ENCODE peak calls at places on chromosomes 7 and 10, in four cellular contexts. V is nephron progenitor cell, Q is fibroblast of mammary gland, W is GM10248. N is an unnamed sample.

GRCh38 chr10:19412531-19412930 is 363.9 kb downstream of the MALRD1 start:
- DNase-seq in V (peak; percentile 8), Q (peak; percentile 49), W (no peak), N (no peak)

GRCh38 chr7:83130623-83131545 is 31.8 kb downstream of the PCLO start:
- DNase-seq in V (no peak), Q (no peak), W (no peak), N (no peak)

GRCh38 chr7:68484731-68485130 is 1113.5 kb upstream of the AUTS2 start:
- DNase-seq in V (no peak), Q (no peak), W (no peak), N (no peak)

GRCh38 chr7:1152492-1152891 is 7.5 kb downstream of the ZFAND2A start:
- DNase-seq in V (no peak), Q (no peak), W (no peak), N (no peak)

GRCh38 chr7:142459557-142459963 is 201.7 kb upstream of the PRSS58 start:
- DNase-seq in V (peak; percentile 27), Q (peak; percentile 91), W (peak; percentile 52), N (no peak)

GRCh38 chr10:88164471-88164870 is 301.0 kb downstream of the PTEN start:
- DNase-seq in V (no peak), Q (no peak), W (no peak), N (no peak)

GRCh38 chr10:52004342-52004949 is 305.1 kb upstream of the CSTF2T start:
- DNase-seq in V (no peak), Q (peak; percentile 66), W (peak; percentile 35), N (no peak)

GRCh38 chr7:142790565-142790964 is 19.8 kb downstream of the PRSS2 start:
- DNase-seq in V (no peak), Q (no peak), W (no peak), N (no peak)

GRCh38 chr10:69449841-69450240 is 1.4 kb upstream of the TSPAN15 start:
- DNase-seq in V (peak; percentile 72), Q (peak; percentile 66), W (peak; percentile 45), N (no peak)

GRCh38 chr7:27868117-27868516 is 128.2 kb downstream of the TAX1BP1 start:
- DNase-seq in V (no peak), Q (peak; percentile 74), W (no peak), N (no peak)

GRCh38 chr10:51667992-51668689 is 31.3 kb downstream of the CSTF2T start:
- DNase-seq in V (no peak), Q (peak; percentile 42), W (no peak), N (no peak)

GRCh38 chr7:89200758-89201157 is 405.2 kb upstream of the TEX47 start:
- DNase-seq in V (no peak), Q (no peak), W (no peak), N (no peak)

GRCh38 chr10:17784701-17785100 is 24.4 kb upstream of the MRC1 start:
- DNase-seq in V (no peak), Q (peak; percentile 79), W (no peak), N (no peak)

GRCh38 chr10:30155401-30155800 is 96.0 kb upstream of the JCAD start:
- DNase-seq in V (no peak), Q (no peak), W (no peak), N (no peak)

GRCh38 chr10:543131-543530 is 146.3 kb downstream of the DIP2C start:
- DNase-seq in V (no peak), Q (no peak), W (no peak), N (no peak)

GRCh38 chr7:27150568-27151340 is 1.6 kb downstream of the HOXA3 start:
- DNase-seq in V (peak; percentile 82), Q (peak; percentile 81), W (peak; percentile 87), N (peak; percentile 46)

GRCh38 chr7:112173214-112173905 is 32.8 kb downstream of the DOCK4 start:
- DNase-seq in V (no peak), Q (no peak), W (no peak), N (no peak)

GRCh38 chr10:31041011-31041410 is 9.3 kb upstream of the ZNF438 start:
- DNase-seq in V (no peak), Q (no peak), W (no peak), N (no peak)

GRCh38 chr7:142785841-142786250 is 15.1 kb downstream of the PRSS2 start:
- DNase-seq in V (no peak), Q (no peak), W (no peak), N (no peak)

DNA sequence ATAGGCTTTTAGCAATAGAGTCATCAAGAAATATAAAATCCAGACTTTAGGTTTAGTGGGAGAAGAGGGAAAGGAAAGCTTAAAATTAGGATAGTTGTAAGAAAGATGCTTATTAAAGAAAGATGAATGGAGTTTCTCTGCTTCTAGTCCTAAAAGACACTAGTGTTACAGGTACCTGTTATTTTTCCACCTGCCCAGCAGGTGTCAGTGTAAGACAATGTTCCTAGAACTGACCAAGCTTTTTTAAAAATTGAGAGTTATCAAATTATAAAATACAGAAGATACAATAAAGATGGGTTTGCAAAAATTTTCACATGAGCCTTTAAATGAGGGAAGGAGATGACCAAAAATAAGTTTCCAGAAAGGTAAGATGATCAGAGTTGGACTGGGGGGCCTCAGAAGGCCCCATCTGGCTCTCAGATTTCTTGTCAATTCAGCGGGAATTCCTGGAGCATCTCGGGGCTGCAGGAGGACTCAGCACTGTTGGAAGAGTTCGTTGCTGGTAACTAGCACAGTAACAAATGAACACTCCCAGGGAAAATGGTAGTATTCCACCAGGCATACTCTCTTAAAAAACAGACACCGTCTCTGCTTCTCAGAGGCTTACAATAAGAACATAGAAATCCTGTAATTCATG is 71.9 kb upstream of the PIK3CG start:
- DNase-seq in V (peak; percentile 20), Q (peak; percentile 45), W (peak; percentile 42), N (no peak)
- TF ChIP-seq CTCF in V (peak; percentile 70), Q (peak; percentile 65), W (peak; percentile 68), N (no peak)

GRCh38 chr7:131232768-131233167 is 94.9 kb upstream of the MKLN1 start:
- DNase-seq in V (no peak), Q (no peak), W (no peak), N (no peak)
- TF ChIP-seq CTCF in V (no peak), Q (no peak), W (no peak), N (no peak)

DNA sequence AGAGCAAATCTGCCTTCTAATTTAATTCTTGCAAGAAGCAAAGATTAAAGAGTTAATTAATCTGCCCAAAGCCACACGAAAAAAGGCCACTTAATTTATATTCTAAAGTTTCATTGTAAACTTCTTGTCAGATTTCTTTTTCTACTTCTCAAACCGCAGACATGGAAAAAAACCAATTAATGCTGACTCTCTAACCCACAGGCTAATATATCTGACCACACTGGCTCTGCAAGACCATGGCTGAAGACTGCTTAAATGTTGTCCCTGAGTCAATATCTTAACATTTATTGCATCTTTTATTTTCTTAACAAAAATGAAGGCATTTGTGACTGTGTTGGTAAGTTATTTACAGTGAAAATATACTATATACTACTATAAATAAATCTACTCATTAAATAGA is 234.0 kb upstream of the SP8 start:
- DNase-seq in V (no peak), Q (no peak), W (no peak), N (no peak)
- TF ChIP-seq CTCF in V (no peak), Q (no peak), W (no peak), N (no peak)

GRCh38 chr7:37450035-37450434 is 1.4 kb upstream of the ELMO1 start:
- DNase-seq in V (no peak), Q (no peak), W (no peak), N (no peak)

GRCh38 chr7:37448057-37448636 is 517 bp downstream of the ELMO1 start:
- DNase-seq in V (no peak), Q (no peak), W (peak; percentile 42), N (no peak)

GRCh38 chr7:37446371-37446770 is 2.3 kb downstream of the ELMO1 start:
- DNase-seq in V (no peak), Q (no peak), W (no peak), N (no peak)

GRCh38 chr7:37449621-37450020 is 957 bp upstream of the ELMO1 start:
- DNase-seq in V (no peak), Q (no peak), W (no peak), N (no peak)

GRCh38 chr7:37448637-37449331 is at the start of gene ELMO1:
- DNase-seq in V (peak; percentile 73), Q (peak; percentile 46), W (peak; percentile 89), N (no peak)
- TF ChIP-seq CTCF in V (peak; percentile 51), Q (peak; percentile 27), W (peak; percentile 31), N (no peak)

GRCh38 chr7:134905375-134905774 is 80.9 kb upstream of the AGBL3 start:
- DNase-seq in V (no peak), Q (peak; percentile 97), W (no peak), N (no peak)
- TF ChIP-seq CTCF in V (no peak), Q (peak; percentile 59), W (no peak), N (no peak)

DNA sequence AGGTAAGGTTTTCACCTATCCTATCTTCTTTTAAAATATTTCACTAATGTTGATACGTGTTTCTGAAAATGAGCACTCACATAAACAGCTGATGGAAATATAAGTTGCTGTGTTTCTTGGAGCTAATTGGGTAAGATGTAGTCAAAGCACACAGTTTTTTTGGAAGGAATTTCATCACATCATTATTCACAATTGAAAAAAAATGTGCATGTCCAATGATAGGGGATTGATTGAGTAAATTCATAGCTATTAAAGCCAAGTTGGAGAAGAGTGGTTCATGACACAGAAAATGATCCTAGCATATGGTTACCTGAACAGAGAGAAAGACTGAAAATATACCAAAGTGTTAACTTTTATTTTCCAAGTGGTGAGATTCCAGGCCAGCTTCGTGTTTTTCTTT is 29.6 kb downstream of the GLI3 start:
- DNase-seq in V (no peak), Q (peak; percentile 24), W (no peak), N (no peak)
- TF ChIP-seq CTCF in V (no peak), Q (no peak), W (no peak), N (no peak)

GRCh38 chr10:104291439-104291951 is 22.5 kb downstream of the GSTO2 start:
- DNase-seq in V (peak; percentile 91), Q (peak; percentile 82), W (peak; percentile 92), N (peak; percentile 88)
- TF ChIP-seq CTCF in V (peak; percentile 100), Q (peak; percentile 99), W (peak; percentile 99), N (peak; percentile 99)

GRCh38 chr10:89662596-89662995 is 17.6 kb upstream of the PANK1 start:
- DNase-seq in V (no peak), Q (peak; percentile 21), W (no peak), N (no peak)

GRCh38 chr10:89663144-89663543 is 18.1 kb upstream of the PANK1 start:
- DNase-seq in V (no peak), Q (no peak), W (no peak), N (no peak)

GRCh38 chr10:89664206-89664605 is 19.2 kb upstream of the PANK1 start:
- DNase-seq in V (no peak), Q (no peak), W (no peak), N (no peak)

GRCh38 chr10:89666138-89666537 is 21.1 kb upstream of the PANK1 start:
- DNase-seq in V (no peak), Q (no peak), W (no peak), N (no peak)

DNA sequence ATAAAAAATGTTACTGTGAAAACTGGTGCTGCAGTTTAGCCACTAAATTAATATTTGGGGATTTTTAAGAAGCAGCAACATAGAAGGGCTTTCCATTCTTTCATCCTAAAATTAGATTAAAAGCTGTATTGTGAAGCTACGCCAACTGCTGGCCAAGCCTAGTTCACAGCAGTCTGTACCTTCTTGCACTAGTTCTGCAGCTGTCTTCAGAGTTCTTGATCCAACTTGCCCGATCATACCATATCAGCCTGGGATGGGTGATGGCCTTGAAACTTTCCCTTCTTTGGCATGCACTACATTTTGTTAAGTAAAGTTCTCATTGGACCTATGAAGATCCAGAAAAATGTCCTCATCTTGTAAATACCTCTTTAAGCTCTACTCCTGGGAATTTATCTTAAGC is 20.3 kb upstream of the PANK1 start:
- DNase-seq in V (no peak), Q (no peak), W (no peak), N (no peak)
- TF ChIP-seq CTCF in V (no peak), Q (no peak), W (no peak), N (no peak)

GRCh38 chr10:77346031-77346430 is 291.6 kb downstream of the KCNMA1 start:
- DNase-seq in V (no peak), Q (no peak), W (no peak), N (no peak)
- TF ChIP-seq CTCF in V (no peak), Q (no peak), W (no peak), N (no peak)

N was measured in omental fat pad.